ENCODE peak calls at places on chromosomes 7 and 10, in seven cellular contexts. K is tibial nerve, N is lung, Q is AG04450, Z is heart left ventricle, T is D721Med, L is neural progenitor cell. W is an unnamed sample.

GRCh38 chr10:102714621-102715455 is at the start of gene SFXN2:
- DNase-seq in K (no peak), N (peak), Q (no peak), Z (no peak), T (no peak), L (peak), W (no peak)

GRCh38 chr7:1251796-1252542 is 19.3 kb downstream of the UNCX start:
- DNase-seq in K (no peak), N (no peak), Q (no peak), Z (peak), T (peak), L (peak), W (no peak)

GRCh38 chr10:118485641-118486040 is 109.8 kb downstream of the PRLHR start:
- DNase-seq in K (no peak), N (no peak), Q (no peak), Z (no peak), T (no peak), L (no peak), W (no peak)

GRCh38 chr7:99339595-99339994 is 13.9 kb downstream of the ARPC1A start:
- DNase-seq in K (no peak), N (no peak), Q (no peak), Z (no peak), T (no peak), L (no peak), W (no peak)

GRCh38 chr10:110820321-110820814 is 51.4 kb upstream of the PDCD4 start:
- DNase-seq in K (peak), N (no peak), Q (no peak), Z (no peak), T (no peak), L (no peak), W (no peak)

GRCh38 chr7:151592868-151593486 is 73.3 kb upstream of the RHEB start:
- DNase-seq in K (no peak), N (no peak), Q (peak), Z (no peak), T (no peak), L (no peak), W (no peak)

GRCh38 chr7:23020742-23021401 is 6.9 kb upstream of the HYCC1 start:
- DNase-seq in K (no peak), N (no peak), Q (peak), Z (no peak), T (no peak), L (no peak), W (no peak)

GRCh38 chr10:75197906-75198305 is 12.7 kb upstream of the VDAC2 start:
- DNase-seq in K (no peak), N (no peak), Q (no peak), Z (no peak), T (no peak), L (peak), W (no peak)

GRCh38 chr10:103855424-103855823 is at the start of gene SH3PXD2A:
- DNase-seq in K (no peak), N (no peak), Q (no peak), Z (no peak), T (peak), L (peak), W (peak)

GRCh38 chr10:110495731-110496552 is 1.8 kb upstream of the DUSP5 start:
- DNase-seq in K (peak), N (no peak), Q (peak), Z (peak), T (no peak), L (peak), W (no peak)

GRCh38 chr10:88027570-88027969 is 164.1 kb downstream of the PTEN start:
- DNase-seq in K (peak), N (peak), Q (no peak), Z (no peak), T (no peak), L (no peak), W (no peak)

GRCh38 chr10:8305871-8306652 is 251.6 kb downstream of the GATA3 start:
- DNase-seq in K (no peak), N (no peak), Q (no peak), Z (no peak), T (no peak), L (no peak), W (no peak)

GRCh38 chr7:116265881-116266280 is 55.5 kb downstream of the TES start:
- DNase-seq in K (no peak), N (no peak), Q (no peak), Z (no peak), T (no peak), L (no peak), W (no peak)

GRCh38 chr10:84829121-84829520 is 500.7 kb downstream of the CCSER2 start:
- DNase-seq in K (no peak), N (no peak), Q (no peak), Z (no peak), T (no peak), L (no peak), W (no peak)

GRCh38 chr10:71634531-71635164 is 84.9 kb downstream of the C10orf105 start:
- DNase-seq in K (no peak), N (no peak), Q (no peak), Z (no peak), T (no peak), L (no peak), W (no peak)

DNA sequence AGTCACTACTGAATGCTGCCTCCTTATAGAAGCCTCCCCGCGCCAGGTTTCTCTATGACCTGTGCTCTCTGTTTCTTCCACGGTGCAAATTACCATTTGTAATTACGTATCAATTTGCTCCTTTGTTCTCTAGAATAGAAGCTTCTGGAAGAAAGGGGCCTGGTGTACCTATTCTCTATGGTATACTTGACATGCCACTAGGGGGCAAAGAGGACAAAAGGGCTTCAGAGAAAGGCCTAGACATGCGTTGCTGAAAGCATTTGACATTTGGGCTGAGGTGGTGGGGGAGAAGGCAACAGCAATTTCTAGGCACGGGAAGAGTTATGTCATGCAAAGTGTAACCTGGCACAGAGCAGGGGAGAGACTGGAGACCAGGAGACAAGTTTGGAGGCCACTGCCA is 148.7 kb downstream of the WDR11 start:
- DNase-seq in K (no peak), N (no peak), Q (no peak), Z (no peak), T (no peak), L (peak), W (no peak)
- TF ChIP-seq CTCF in K (no peak), N (no peak), Q (no peak), Z (no peak), T (no peak), L (peak), W (no peak)

GRCh38 chr10:35228058-35228457 is 101.4 kb downstream of the CREM start:
- DNase-seq in K (no peak), N (no peak), Q (no peak), Z (no peak), T (no peak), L (no peak), W (no peak)
- TF ChIP-seq CTCF in K (no peak), N (no peak), Q (peak), Z (no peak), T (no peak), L (no peak), W (peak)

DNA sequence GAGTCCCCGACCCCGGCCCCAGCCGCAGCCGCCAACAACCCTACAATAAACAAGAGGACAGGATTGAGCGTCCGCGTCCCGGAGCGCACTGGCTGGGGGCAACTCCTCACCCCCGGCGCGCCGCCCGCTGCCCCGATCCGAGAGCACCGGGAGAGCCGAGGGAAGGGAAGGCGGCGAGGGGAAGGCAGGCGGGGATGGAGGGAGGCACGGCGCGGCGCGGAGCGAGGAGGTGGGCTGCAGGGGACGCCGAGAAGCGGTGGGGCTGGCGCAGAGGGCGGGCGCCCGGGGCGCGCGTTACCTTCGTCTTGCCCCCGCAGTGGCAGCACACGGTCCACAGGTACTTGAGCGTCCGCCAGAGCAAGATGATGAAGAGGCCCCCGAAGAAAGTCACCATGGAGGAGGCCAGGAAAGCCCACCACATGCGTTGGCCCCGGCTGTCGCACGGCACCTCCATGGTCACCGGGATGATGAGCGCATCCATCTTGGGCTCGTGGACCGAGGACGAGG is 588 bp downstream of the KCNMA1 start:
- DNase-seq in K (no peak), N (no peak), Q (no peak), Z (no peak), T (no peak), L (peak), W (no peak)
- TF ChIP-seq CTCF in K (no peak), N (no peak), Q (no peak), Z (no peak), T (no peak), L (no peak), W (no peak)

GRCh38 chr10:73653701-73654100 is 2.1 kb downstream of the SYNPO2L start:
- DNase-seq in K (no peak), N (no peak), Q (no peak), Z (no peak), T (no peak), L (peak), W (no peak)
- TF ChIP-seq CTCF in K (no peak), N (no peak), Q (peak), Z (peak), T (peak), L (peak), W (no peak)

GRCh38 chr7:28364082-28364481 is 48.2 kb upstream of the CREB5 start:
- DNase-seq in K (no peak), N (no peak), Q (no peak), Z (no peak), T (no peak), L (no peak), W (no peak)
- TF ChIP-seq CTCF in K (no peak), N (no peak), Q (peak), Z (no peak), T (peak), L (peak), W (peak)